ENCODE peak calls at places on chromosomes 2 and 18, in four cellular contexts. One of them, this sample, is unnamed.

GRCh38 chr2:70716131-70716766 is 51.8 kb downstream of the ADD2 start:
- DNase-seq in HL-60: no peak
- DNase-seq in K562: no peak
- DNase-seq in GM12878: no peak
- DNase-seq in this sample: no peak

GRCh38 chr2:188957646-188958045 is 16.5 kb upstream of the COL3A1 start:
- DNase-seq in HL-60: no peak
- DNase-seq in K562: no peak
- DNase-seq in GM12878: no peak
- DNase-seq in this sample: no peak

GRCh38 chr2:28643911-28644334 is 107.7 kb upstream of the PPP1CB start:
- DNase-seq in HL-60: no peak
- DNase-seq in K562: no peak
- DNase-seq in GM12878: no peak
- DNase-seq in this sample: no peak

GRCh38 chr2:164504253-164504652 is 117.0 kb downstream of the GRB14 start:
- DNase-seq in HL-60: no peak
- DNase-seq in K562: no peak
- DNase-seq in GM12878: no peak
- DNase-seq in this sample: no peak

GRCh38 chr2:14552286-14552685 is 80.2 kb upstream of the LRATD1 start:
- DNase-seq in HL-60: no peak
- DNase-seq in K562: no peak
- DNase-seq in GM12878: no peak
- DNase-seq in this sample: no peak

GRCh38 chr2:223050188-223050587 is 1.8 kb upstream of the KCNE4 start:
- DNase-seq in HL-60: no peak
- DNase-seq in K562: no peak
- DNase-seq in GM12878: no peak
- DNase-seq in this sample: no peak

GRCh38 chr2:160210599-160211138 is 10.6 kb upstream of the ITGB6 start:
- DNase-seq in HL-60: peak
- DNase-seq in K562: peak
- DNase-seq in GM12878: peak
- DNase-seq in this sample: peak

GRCh38 chr2:1721706-1722483 is 22.4 kb downstream of the PXDN start:
- DNase-seq in HL-60: no peak
- DNase-seq in K562: no peak
- DNase-seq in GM12878: no peak
- DNase-seq in this sample: no peak

GRCh38 chr2:65464604-65465003 is 32.2 kb upstream of the SPRED2 start:
- DNase-seq in HL-60: no peak
- DNase-seq in K562: no peak
- DNase-seq in GM12878: no peak
- DNase-seq in this sample: no peak

GRCh38 chr2:167729911-167730310 is 517.5 kb downstream of the STK39 start:
- DNase-seq in HL-60: no peak
- DNase-seq in K562: no peak
- DNase-seq in GM12878: no peak
- DNase-seq in this sample: no peak

GRCh38 chr2:99488587-99488998 is 1.2 kb downstream of the REV1 start:
- DNase-seq in HL-60: peak
- DNase-seq in K562: peak
- DNase-seq in GM12878: peak
- DNase-seq in this sample: no peak

GRCh38 chr2:158914731-158915130 is 53.7 kb upstream of the TANC1 start:
- DNase-seq in HL-60: no peak
- DNase-seq in K562: no peak
- DNase-seq in GM12878: no peak
- DNase-seq in this sample: no peak

GRCh38 chr2:239949537-239949936 is 75.6 kb downstream of the NDUFA10 start:
- DNase-seq in HL-60: no peak
- DNase-seq in K562: no peak
- DNase-seq in GM12878: no peak
- DNase-seq in this sample: no peak

GRCh38 chr2:235219048-235219447 is 267.2 kb downstream of the SH3BP4 start:
- DNase-seq in HL-60: no peak
- DNase-seq in K562: no peak
- DNase-seq in GM12878: no peak
- DNase-seq in this sample: no peak

GRCh38 chr18:21747764-21748693 is 7.4 kb downstream of the MIB1 start:
- DNase-seq in HL-60: no peak
- DNase-seq in K562: no peak
- DNase-seq in GM12878: no peak
- DNase-seq in this sample: no peak

GRCh38 chr2:1658394-1659151 is 85.7 kb downstream of the PXDN start:
- DNase-seq in HL-60: no peak
- DNase-seq in K562: no peak
- DNase-seq in GM12878: no peak
- DNase-seq in this sample: no peak

GRCh38 chr2:160859086-160859485 is 301.1 kb upstream of the TANK start:
- DNase-seq in HL-60: no peak
- DNase-seq in K562: no peak
- DNase-seq in GM12878: no peak
- DNase-seq in this sample: no peak

GRCh38 chr18:68152770-68153169 is 562.1 kb downstream of the TMX3 start:
- DNase-seq in HL-60: peak
- DNase-seq in K562: no peak
- DNase-seq in GM12878: no peak
- DNase-seq in this sample: no peak

GRCh38 chr2:182951948-182952663 is 85.7 kb upstream of the FRZB start:
- DNase-seq in HL-60: no peak
- DNase-seq in K562: no peak
- DNase-seq in GM12878: no peak
- DNase-seq in this sample: no peak

GRCh38 chr2:176455865-176456291 is 186.6 kb downstream of the MTX2 start:
- DNase-seq in HL-60: no peak
- DNase-seq in K562: no peak
- DNase-seq in GM12878: no peak
- DNase-seq in this sample: no peak

GRCh38 chr18:64137914-64138313 is 11.0 kb downstream of the LINC00305 start:
- DNase-seq in HL-60: no peak
- DNase-seq in K562: no peak
- DNase-seq in GM12878: no peak
- DNase-seq in this sample: no peak
- TF ChIP-seq POLR2AphosphoS5 in HL-60: no peak
- TF ChIP-seq POLR2AphosphoS5 in K562: no peak
- TF ChIP-seq POLR2AphosphoS5 in GM12878: no peak
- TF ChIP-seq POLR2AphosphoS5 in this sample: no peak

GRCh38 chr18:51149605-51150429 is 47.7 kb downstream of the MEX3C start:
- DNase-seq in HL-60: no peak
- DNase-seq in K562: no peak
- DNase-seq in GM12878: no peak
- DNase-seq in this sample: no peak
- TF ChIP-seq SPI1 in HL-60: no peak
- TF ChIP-seq SPI1 in K562: no peak
- TF ChIP-seq SPI1 in GM12878: no peak
- TF ChIP-seq SPI1 in this sample: no peak

GRCh38 chr2:55965966-55966365 is 42.4 kb upstream of the EFEMP1 start:
- DNase-seq in HL-60: no peak
- DNase-seq in K562: no peak
- DNase-seq in GM12878: no peak
- DNase-seq in this sample: no peak
- TF ChIP-seq POLR2AphosphoS5 in HL-60: no peak
- TF ChIP-seq POLR2AphosphoS5 in K562: no peak
- TF ChIP-seq POLR2AphosphoS5 in GM12878: no peak
- TF ChIP-seq POLR2AphosphoS5 in this sample: no peak

GRCh38 chr2:64144057-64145013 is at the start of gene PELI1:
- DNase-seq in HL-60: peak
- DNase-seq in K562: peak
- DNase-seq in GM12878: peak
- DNase-seq in this sample: peak
- TF ChIP-seq SPI1 in HL-60: peak
- TF ChIP-seq SPI1 in K562: no peak
- TF ChIP-seq SPI1 in GM12878: no peak
- TF ChIP-seq SPI1 in this sample: no peak

GRCh38 chr18:59818769-59819168 is 81.0 kb upstream of the PMAIP1 start:
- DNase-seq in HL-60: no peak
- DNase-seq in K562: no peak
- DNase-seq in GM12878: no peak
- DNase-seq in this sample: no peak

GRCh38 chr18:59810183-59810582 is 89.6 kb upstream of the PMAIP1 start:
- DNase-seq in HL-60: no peak
- DNase-seq in K562: no peak
- DNase-seq in GM12878: no peak
- DNase-seq in this sample: no peak

GRCh38 chr18:59813942-59814341 is 85.9 kb upstream of the PMAIP1 start:
- DNase-seq in HL-60: no peak
- DNase-seq in K562: no peak
- DNase-seq in GM12878: no peak
- DNase-seq in this sample: no peak

GRCh38 chr18:59810740-59811520 is 88.9 kb upstream of the PMAIP1 start:
- DNase-seq in HL-60: no peak
- DNase-seq in K562: no peak
- DNase-seq in GM12878: no peak
- DNase-seq in this sample: no peak

GRCh38 chr18:59814872-59815271 is 84.9 kb upstream of the PMAIP1 start:
- DNase-seq in HL-60: no peak
- DNase-seq in K562: no peak
- DNase-seq in GM12878: no peak
- DNase-seq in this sample: no peak
- TF ChIP-seq POLR2AphosphoS5 in HL-60: no peak
- TF ChIP-seq POLR2AphosphoS5 in K562: no peak
- TF ChIP-seq POLR2AphosphoS5 in GM12878: no peak
- TF ChIP-seq POLR2AphosphoS5 in this sample: no peak

DNA sequence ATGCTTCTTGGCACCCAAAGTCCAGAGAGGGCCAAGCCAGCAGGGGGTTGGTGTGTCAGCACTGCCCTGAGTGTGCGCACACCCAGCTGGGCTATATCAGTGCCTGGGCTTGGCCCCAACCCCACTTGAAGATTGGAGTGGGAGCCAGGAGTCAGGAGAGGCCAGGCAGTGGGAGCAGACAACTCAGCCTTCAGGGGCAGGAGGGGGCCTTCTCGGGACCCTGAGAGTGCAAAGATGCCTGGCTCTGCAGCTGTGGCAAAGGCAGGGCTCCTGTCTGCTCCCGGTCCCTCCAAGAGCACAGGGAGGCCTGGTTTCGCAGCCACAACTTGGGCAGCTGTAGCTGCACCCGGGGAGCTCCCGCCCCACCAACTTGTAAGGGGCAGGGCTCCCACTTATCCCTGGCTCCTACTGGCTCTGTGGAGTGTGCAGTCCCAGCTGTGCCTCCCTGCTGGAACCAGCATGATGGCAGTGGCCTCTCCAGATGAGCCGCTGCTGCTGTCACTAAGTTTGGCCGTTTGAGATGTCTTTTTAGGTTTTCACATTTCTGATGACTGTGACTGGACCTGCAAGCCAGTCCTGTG is 148.7 kb upstream of the HS6ST1 start:
- DNase-seq in HL-60: no peak
- DNase-seq in K562: no peak
- DNase-seq in GM12878: no peak
- DNase-seq in this sample: no peak
- TF ChIP-seq SPI1 in HL-60: no peak
- TF ChIP-seq SPI1 in K562: no peak
- TF ChIP-seq SPI1 in GM12878: no peak
- TF ChIP-seq SPI1 in this sample: no peak

GRCh38 chr2:117957616-117958015 is 56.3 kb downstream of the CCDC93 start:
- DNase-seq in HL-60: no peak
- DNase-seq in K562: no peak
- DNase-seq in GM12878: no peak
- DNase-seq in this sample: no peak
- TF ChIP-seq POLR2AphosphoS5 in HL-60: no peak
- TF ChIP-seq POLR2AphosphoS5 in K562: no peak
- TF ChIP-seq POLR2AphosphoS5 in GM12878: no peak
- TF ChIP-seq POLR2AphosphoS5 in this sample: no peak

DNA sequence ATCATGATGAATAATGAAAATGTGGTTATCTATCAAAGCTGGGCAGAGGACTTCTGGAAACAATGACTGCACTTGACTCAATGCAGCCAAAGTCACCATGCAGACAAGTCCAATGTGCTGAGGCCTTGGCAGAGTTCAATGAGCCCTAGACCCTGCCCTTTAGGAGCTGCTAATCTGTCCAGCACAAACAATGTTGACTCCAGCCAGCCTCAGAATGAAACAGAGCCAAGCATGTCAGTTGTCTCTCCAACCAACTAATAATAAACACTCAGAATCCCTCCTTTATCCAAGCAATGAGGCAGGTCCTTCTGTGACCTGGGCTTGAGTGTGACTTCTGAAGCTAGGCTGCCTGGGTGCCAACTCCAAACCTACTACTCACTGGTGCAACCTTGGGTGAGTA is 270.6 kb downstream of the BCL11A start:
- DNase-seq in HL-60: no peak
- DNase-seq in K562: no peak
- DNase-seq in GM12878: no peak
- DNase-seq in this sample: no peak
- TF ChIP-seq SPI1 in HL-60: no peak
- TF ChIP-seq SPI1 in K562: no peak
- TF ChIP-seq SPI1 in GM12878: no peak
- TF ChIP-seq SPI1 in this sample: no peak

This sample was measured in GM12891.